ENCODE peak calls at places on chromosomes 5 and 9, in nine cellular contexts. C, M, I, U, J, Q, S, P and K are unnamed samples.
A peak's percentile ranks its signal among the peaks of the same experiment; 100 is the strongest.

GRCh38 chr9:110995511-110996340 is 42.5 kb downstream of the LPAR1 start:
- DNase-seq in S (no peak), P (no peak), Q (no peak), I (no peak), C (no peak), J (no peak), M (no peak), U (no peak), K (peak; percentile 81)

GRCh38 chr9:4755026-4755609 is 14.1 kb upstream of the AK3 start:
- DNase-seq in Q (no peak), P (no peak), C (no peak), S (no peak), U (no peak), J (no peak), I (no peak), M (no peak), K (no peak)

GRCh38 chr5:159912033-159912800 is 4.1 kb upstream of the ADRA1B start:
- DNase-seq in M (no peak), U (no peak), J (no peak), S (no peak), C (peak; percentile 82), P (no peak), Q (no peak), I (no peak), K (no peak)

GRCh38 chr5:133121080-133121479 is 69.3 kb downstream of the HSPA4 start:
- DNase-seq in M (no peak), I (no peak), U (no peak), Q (no peak), S (no peak), J (no peak), C (no peak), P (no peak), K (no peak)

GRCh38 chr5:56659991-56660390 is 155.4 kb upstream of the MAP3K1 start:
- DNase-seq in I (no peak), C (no peak), J (no peak), S (no peak), Q (no peak), M (no peak), U (no peak), P (no peak), K (peak; percentile 3)

GRCh38 chr5:169013846-169014245 is 287.1 kb downstream of the SLIT3 start:
- DNase-seq in J (no peak), U (no peak), C (no peak), M (no peak), I (no peak), P (no peak), S (peak; percentile 24), Q (no peak), K (no peak)

GRCh38 chr5:149130121-149130931 is 11.0 kb upstream of the ABLIM3 start:
- DNase-seq in U (no peak), M (no peak), S (no peak), Q (no peak), J (no peak), I (no peak), P (no peak), C (no peak), K (no peak)

GRCh38 chr9:101977614-101978210 is 239.3 kb upstream of the GRIN3A start:
- DNase-seq in I (peak; percentile 5), C (no peak), J (no peak), M (no peak), P (no peak), S (no peak), Q (no peak), U (no peak), K (peak; percentile 63)

GRCh38 chr5:179762079-179762780 is 29.6 kb downstream of the MAML1 start:
- DNase-seq in I (no peak), J (peak; percentile 19), C (no peak), Q (peak; percentile 48), M (no peak), S (peak; percentile 14), U (no peak), P (no peak), K (peak; percentile 28)

GRCh38 chr5:10518352-10518751 is 45.5 kb upstream of the ANKRD33B start:
- DNase-seq in C (no peak), I (no peak), Q (no peak), M (no peak), J (no peak), P (no peak), S (no peak), U (no peak), K (no peak)

GRCh38 chr9:114507726-114508125 is 2.5 kb upstream of the WHRN start:
- DNase-seq in P (no peak), C (no peak), I (peak; percentile 9), M (no peak), S (no peak), J (no peak), Q (no peak), U (no peak), K (no peak)

GRCh38 chr5:139415221-139415861 is 11.5 kb upstream of the SPATA24 start:
- DNase-seq in S (peak; percentile 68), I (no peak), M (no peak), Q (peak; percentile 63), C (peak; percentile 66), J (no peak), P (no peak), U (peak; percentile 80), K (no peak)

GRCh38 chr5:54115768-54116403 is 194.5 kb downstream of the ARL15 start:
- DNase-seq in P (no peak), M (no peak), U (peak; percentile 22), J (no peak), I (no peak), S (no peak), Q (no peak), C (no peak), K (peak; percentile 60)

DNA sequence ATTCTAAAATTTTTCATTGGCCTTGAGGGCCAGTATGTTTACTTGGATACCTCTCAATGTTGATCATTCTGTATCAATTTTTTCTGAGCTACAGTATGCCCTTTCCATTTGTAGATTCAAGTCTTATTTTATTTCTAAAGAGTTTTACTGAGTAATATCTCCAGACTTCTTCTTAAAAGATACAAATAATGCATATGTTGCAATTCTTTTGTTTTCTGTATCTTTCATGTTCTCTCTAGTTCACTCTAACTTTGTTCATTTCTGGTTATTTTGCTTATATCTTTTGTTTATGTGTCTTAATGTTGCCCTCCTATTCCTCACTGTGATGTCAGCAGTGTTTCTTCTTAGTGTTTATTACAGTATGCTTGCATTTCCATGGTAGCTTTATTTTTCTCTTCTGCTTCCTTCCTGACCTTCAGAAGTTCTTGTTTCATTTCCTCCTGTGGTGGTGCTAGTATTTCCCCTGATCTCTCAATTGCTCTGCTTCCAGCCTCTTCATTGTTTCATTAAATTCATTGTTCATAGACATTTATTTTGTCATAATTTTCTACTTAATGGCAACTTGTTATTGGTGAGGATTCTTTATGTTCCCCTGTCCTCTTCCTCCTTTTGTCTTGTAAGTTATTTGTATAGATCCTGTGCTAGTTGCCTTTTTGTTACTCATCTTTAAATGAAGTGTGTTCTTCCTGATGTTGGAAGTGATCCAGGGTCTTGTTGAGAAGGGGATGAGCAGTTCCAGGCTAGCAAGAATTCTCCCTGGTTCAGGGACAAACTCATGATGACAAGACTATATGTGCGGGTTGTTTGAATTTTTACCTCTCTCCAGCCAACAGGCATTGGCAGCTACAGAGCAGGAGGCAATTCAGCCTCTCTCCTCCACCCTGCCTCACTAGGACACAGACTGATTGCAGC is 160.8 kb downstream of the DEPDC1B start:
- DNase-seq in S (no peak), J (no peak), Q (no peak), C (no peak), M (no peak), P (no peak), U (no peak), I (no peak), K (no peak)
- H3K27me3 ChIP-seq in S (no peaks in the 10 kb centered on the region), J (no peaks in the 10 kb centered on the region), Q (no peaks in the 10 kb centered on the region), C (no peaks in the 10 kb centered on the region), M (no peaks in the 10 kb centered on the region), P (no peaks in the 10 kb centered on the region), U (no peaks in the 10 kb centered on the region), I (no peaks in the 10 kb centered on the region), K (no peaks in the 10 kb centered on the region)

GRCh38 chr5:80662108-80662507 is 7.3 kb upstream of the DHFR start:
- DNase-seq in I (no peak), P (no peak), Q (no peak), C (no peak), U (no peak), S (no peak), M (no peak), J (no peak), K (no peak)
- H3K27ac ChIP-seq in I (no peak overlapping the region), P (no peak overlapping the region), Q (no peak overlapping the region), C (no peak overlapping the region), U (no peak overlapping the region), S (no peak overlapping the region), M (no peak overlapping the region), J (no peak overlapping the region), K (no peak overlapping the region)

GRCh38 chr9:92138157-92138959 is 23.1 kb upstream of the SPTLC1 start:
- DNase-seq in U (peak; percentile 64), C (peak; percentile 79), I (peak; percentile 85), Q (peak; percentile 78), S (peak; percentile 51), P (peak; percentile 88), J (peak; percentile 72), M (no peak), K (peak; percentile 79)

GRCh38 chr9:92135576-92135975 is 20.4 kb upstream of the SPTLC1 start:
- DNase-seq in P (no peak), Q (no peak), I (no peak), M (no peak), C (no peak), J (no peak), S (no peak), U (no peak), K (no peak)

GRCh38 chr9:92136184-92136858 is 21.1 kb upstream of the SPTLC1 start:
- DNase-seq in Q (no peak), M (no peak), C (no peak), I (no peak), P (no peak), J (no peak), S (no peak), U (no peak), K (no peak)

GRCh38 chr9:92132501-92132900 is 17.3 kb upstream of the SPTLC1 start:
- DNase-seq in M (no peak), P (no peak), I (no peak), U (no peak), J (no peak), Q (no peak), S (no peak), C (no peak), K (no peak)

GRCh38 chr9:92133949-92134604 is 18.9 kb upstream of the SPTLC1 start:
- DNase-seq in I (peak; percentile 90), C (peak; percentile 90), U (peak; percentile 79), J (peak; percentile 74), P (peak; percentile 90), S (peak; percentile 63), M (peak; percentile 63), Q (peak; percentile 87), K (peak; percentile 92)
- H3K27me3 ChIP-seq in I (no peaks in the 10 kb centered on the region), C (no peaks in the 10 kb centered on the region), U (peaks cover 10% of the 10 kb centered on the region), J (no peaks in the 10 kb centered on the region), P (peaks cover 4% of the 10 kb centered on the region), S (no peaks in the 10 kb centered on the region), M (no peaks in the 10 kb centered on the region), Q (no peaks in the 10 kb centered on the region), K (no peaks in the 10 kb centered on the region)

GRCh38 chr5:105529851-105530250 is 1967.3 kb upstream of the NUDT12 start:
- DNase-seq in I (no peak), J (no peak), Q (no peak), P (no peak), S (no peak), C (no peak), M (no peak), U (no peak), K (no peak)

DNA sequence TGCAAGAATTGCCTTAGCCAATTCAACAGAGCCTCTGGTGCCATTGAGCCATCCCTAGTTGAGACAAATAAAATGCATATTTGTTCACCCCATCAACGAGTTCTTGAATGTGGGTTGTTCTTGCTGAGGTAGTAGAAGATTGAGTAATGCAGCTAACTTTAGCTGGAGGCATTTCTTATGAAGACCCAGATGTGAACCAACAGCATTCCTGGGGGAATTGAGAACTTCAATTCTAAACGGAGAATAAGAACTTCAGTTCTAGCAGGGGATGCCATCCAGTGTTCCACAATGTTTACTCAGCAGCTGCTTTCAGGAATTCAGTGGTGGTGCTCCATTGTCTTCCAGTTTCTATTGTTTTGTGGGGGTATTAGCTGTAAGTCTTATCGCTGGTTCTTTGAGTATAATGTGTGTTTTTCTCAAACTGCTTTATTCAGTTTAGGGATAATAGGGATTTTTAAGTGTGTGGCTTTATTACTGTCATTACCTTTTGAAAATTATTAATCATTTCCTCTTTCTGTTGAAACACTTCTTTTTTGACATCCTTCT is 1968.2 kb upstream of the NUDT12 start:
- DNase-seq in I (no peak), S (no peak), C (no peak), U (no peak), P (no peak), J (no peak), M (no peak), Q (no peak), K (no peak)
- H3K27ac ChIP-seq in I (no peak overlapping the region), S (no peak overlapping the region), C (no peak overlapping the region), U (no peak overlapping the region), P (no peak overlapping the region), J (no peak overlapping the region), M (no peak overlapping the region), Q (no peak overlapping the region), K (no peak overlapping the region)